ENCODE peak calls at places on chromosomes 11 and 22, in five cellular contexts. R is AG09309, M is heart right ventricle, S is fibroblast of mammary gland, J is A549. T is an unnamed sample.

GRCh38 chr22:26826431-26826935 is 169.1 kb downstream of the MIAT start:
- DNase-seq in J (no peak), S (no peak), M (no peak), R (no peak), T (no peak)

GRCh38 chr11:24453129-24453723 is 43.6 kb upstream of the LUZP2 start:
- DNase-seq in M (no peak), S (no peak), R (no peak), J (no peak), T (no peak)

GRCh38 chr11:128737704-128738103 is 43.8 kb downstream of the FLI1 start:
- DNase-seq in S (no peak), M (no peak), J (no peak), R (no peak), T (no peak)

GRCh38 chr22:17097062-17097461 is 12.3 kb downstream of the IL17RA start:
- DNase-seq in M (no peak), J (no peak), R (no peak), S (no peak), T (no peak)

GRCh38 chr11:126419801-126420729 is 64.6 kb downstream of the ST3GAL4 start:
- DNase-seq in J (no peak), R (no peak), M (no peak), S (peak; percentile 38), T (no peak)

GRCh38 chr11:14454861-14455632 is 44.6 kb downstream of the COPB1 start:
- DNase-seq in J (no peak), M (no peak), R (no peak), S (peak; percentile 51), T (no peak)

GRCh38 chr11:130600139-130600538 is 151.7 kb downstream of the ADAMTS15 start:
- DNase-seq in M (no peak), J (no peak), S (no peak), R (no peak), T (no peak)

GRCh38 chr11:31870609-31871309 is 59.6 kb upstream of the PAX6 start:
- DNase-seq in S (peak; percentile 36), J (peak; percentile 47), R (no peak), M (peak; percentile 13), T (peak; percentile 67)

GRCh38 chr11:93652161-93652597 is 9.3 kb upstream of the CEP295 start:
- DNase-seq in R (no peak), J (no peak), M (no peak), S (peak; percentile 53), T (peak; percentile 52)

DNA sequence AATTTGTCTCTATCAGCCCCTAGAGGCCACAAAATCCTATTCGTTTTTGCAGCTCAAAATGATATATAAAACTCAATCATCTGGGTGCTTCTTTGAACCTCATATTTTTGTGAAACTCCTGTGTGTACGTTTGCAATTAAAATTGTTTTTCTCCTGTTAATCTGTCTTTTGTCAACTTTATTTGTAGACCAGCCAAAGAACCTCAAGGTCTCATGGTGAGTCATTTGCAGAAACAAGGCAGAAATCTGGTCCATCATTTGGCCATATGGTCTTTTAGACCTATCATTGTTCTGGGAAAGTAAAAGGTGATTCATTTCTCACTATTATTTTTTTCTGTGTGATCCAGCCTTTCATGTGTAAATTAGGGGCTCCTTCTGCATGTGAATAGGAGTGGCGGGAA is 399.2 kb upstream of the DDI1 start:
- DNase-seq in S (peak; percentile 88), M (no peak), R (no peak), J (no peak), T (no peak)
- TF ChIP-seq CTCF in S (peak; percentile 14), M (no peak), R (no peak), J (no peak), T (no peak)

GRCh38 chr22:36873614-36874308 is 13.0 kb downstream of the NCF4 start:
- DNase-seq in J (peak; percentile 67), M (no peak), R (peak; percentile 82), S (peak; percentile 62), T (peak; percentile 59)

GRCh38 chr22:36872084-36872483 is 11.3 kb downstream of the NCF4 start:
- DNase-seq in R (no peak), S (no peak), J (no peak), M (no peak), T (no peak)

GRCh38 chr22:36872866-36873498 is 12.2 kb downstream of the NCF4 start:
- DNase-seq in S (no peak), M (no peak), J (no peak), R (no peak), T (no peak)

GRCh38 chr22:36870250-36870649 is 9.4 kb downstream of the NCF4 start:
- DNase-seq in R (no peak), M (no peak), J (peak; percentile 20), S (no peak), T (peak; percentile 69)

DNA sequence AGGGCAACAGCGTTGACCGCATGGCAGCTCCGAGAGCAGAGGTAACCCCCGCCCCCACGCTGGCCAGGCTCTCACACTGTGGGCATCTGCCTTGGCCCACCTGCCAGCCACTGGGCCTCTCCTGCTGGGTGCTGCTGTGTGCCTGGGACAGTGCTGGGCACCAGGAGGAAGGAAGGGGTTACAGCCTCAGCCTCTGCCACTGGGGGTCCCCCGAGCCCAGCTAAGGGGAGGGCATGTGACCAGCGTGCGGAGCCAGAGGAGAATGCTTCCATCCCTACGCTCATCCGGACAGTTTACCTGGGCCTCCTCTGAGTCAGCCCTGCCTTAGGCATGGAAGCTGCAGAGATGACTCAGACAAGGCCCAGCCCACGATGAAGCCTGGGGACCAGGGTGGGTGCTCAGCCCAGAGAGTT is 10.9 kb downstream of the NCF4 start:
- DNase-seq in M (no peak), J (no peak), S (no peak), R (no peak), T (no peak)
- TF ChIP-seq CTCF in M (no peak), J (no peak), S (no peak), R (no peak), T (no peak)

GRCh38 chr11:75582935-75583709 is 21.1 kb downstream of the SERPINH1 start:
- DNase-seq in M (peak; percentile 68), S (peak; percentile 48), R (no peak), J (peak; percentile 59), T (peak; percentile 57)
- TF ChIP-seq CTCF in M (peak; percentile 37), S (no peak), R (no peak), J (peak; percentile 11), T (no peak)

GRCh38 chr22:34416321-34416900 is 496.1 kb upstream of the LARGE1 start:
- DNase-seq in S (no peak), R (no peak), J (no peak), M (no peak), T (no peak)

GRCh38 chr22:34410111-34410510 is 489.8 kb upstream of the LARGE1 start:
- DNase-seq in M (no peak), J (no peak), R (no peak), S (no peak), T (no peak)

DNA sequence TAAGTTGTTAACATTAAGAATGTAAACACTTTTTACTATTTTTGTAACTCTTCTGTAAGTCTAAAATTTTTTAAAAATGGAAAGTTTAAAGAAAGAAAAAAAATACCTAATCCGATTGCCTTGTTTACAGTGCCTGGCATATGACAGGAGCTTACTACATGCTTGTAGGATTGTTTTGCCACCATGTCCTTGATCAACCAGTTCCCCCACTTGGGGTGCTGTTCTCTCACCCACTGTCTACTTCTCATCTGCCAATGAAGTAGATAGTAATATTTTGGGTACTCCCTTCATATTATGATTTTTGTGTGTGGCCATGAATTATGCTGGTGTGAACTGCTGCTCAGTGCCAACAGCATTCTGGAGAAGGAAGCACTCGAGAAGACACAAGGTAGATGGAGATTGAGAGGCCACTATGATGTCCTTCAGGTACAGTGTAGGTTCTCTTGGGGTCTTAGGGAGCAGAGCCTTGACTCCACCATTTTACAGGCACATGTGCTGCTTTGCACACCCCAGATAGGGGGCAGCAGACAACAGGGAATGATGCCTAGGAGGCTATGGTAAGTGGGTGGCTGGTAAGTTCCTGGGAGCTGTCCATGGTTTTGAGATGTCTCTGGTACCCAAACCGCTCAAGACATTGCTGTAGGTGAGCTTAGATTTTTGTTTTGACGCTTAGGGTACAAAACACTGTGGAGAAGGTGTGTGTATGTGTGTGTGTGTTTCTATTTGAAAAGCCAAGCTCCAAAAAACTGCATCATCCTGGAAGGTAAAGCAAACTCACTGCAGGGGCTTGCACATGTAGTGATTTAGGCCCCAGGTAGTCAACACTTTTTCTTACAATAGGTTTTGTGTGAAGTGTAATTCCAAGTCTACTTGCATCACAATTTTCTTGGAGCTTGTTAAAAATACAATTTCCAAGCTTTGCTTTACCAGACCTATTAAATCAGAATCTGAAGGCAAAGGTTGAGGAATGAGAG is 494.5 kb upstream of the LARGE1 start:
- DNase-seq in R (no peak), M (no peak), J (peak; percentile 1), S (peak; percentile 8), T (no peak)
- TF ChIP-seq CTCF in R (no peak), M (no peak), J (no peak), S (peak; percentile 10), T (no peak)

GRCh38 chr22:36325163-36326031 is 62.4 kb downstream of the MYH9 start:
- DNase-seq in J (no peak), R (peak; percentile 93), S (peak; percentile 95), M (no peak), T (no peak)

GRCh38 chr22:36328635-36329216 is 59.0 kb downstream of the MYH9 start:
- DNase-seq in S (peak; percentile 93), R (peak; percentile 63), J (peak; percentile 14), M (no peak), T (no peak)

GRCh38 chr22:36324414-36324813 is 63.4 kb downstream of the MYH9 start:
- DNase-seq in R (no peak), M (no peak), J (no peak), S (no peak), T (no peak)

GRCh38 chr22:36327922-36328551 is 59.7 kb downstream of the MYH9 start:
- DNase-seq in M (no peak), S (peak; percentile 52), J (no peak), R (no peak), T (no peak)

DNA sequence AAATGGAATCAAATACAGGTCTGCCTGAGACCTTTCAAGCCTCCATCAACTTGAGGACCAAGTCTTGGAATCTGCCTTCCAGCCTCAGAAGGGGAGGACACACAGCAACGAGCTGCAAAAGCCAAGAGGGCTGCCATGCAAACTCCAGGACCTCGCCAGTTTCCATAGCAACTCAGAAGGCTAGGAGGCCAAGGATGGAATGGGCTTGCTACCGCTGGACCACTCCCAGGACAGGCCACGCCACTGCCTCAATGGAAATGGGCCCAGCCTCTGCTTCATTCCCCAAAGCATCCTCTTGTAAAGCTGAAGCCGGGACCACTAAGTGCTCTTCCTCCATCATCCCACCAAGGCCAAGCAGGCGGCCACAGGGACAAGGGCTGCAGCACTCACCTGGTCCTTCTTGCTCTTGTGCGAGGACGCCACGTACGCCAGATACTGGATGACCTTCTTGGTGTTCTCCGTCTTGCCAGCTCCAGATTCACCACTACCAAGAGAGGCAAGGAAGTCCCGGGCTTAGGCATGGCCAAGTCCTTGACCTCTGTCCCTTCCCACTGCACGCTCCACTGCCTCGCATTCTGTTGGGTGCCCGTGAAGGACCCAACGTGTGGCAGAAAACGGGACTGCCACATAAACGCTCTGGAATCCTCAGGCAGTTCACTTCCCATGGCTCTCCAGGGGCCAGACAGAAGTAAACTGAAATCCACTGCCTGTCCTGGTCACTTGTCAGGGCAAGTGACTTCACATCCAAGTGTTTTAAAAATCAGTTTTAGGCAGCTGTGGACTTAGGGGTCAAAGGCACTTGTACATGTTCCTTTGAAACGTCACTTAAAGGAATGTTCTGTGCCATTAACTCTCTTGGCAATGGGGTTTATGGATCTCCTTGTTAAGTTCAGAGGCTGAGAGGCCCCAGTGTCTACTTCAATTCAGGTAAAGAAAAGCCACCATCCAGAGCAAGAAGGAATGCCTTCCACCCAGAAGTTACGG is 61.3 kb downstream of the MYH9 start:
- DNase-seq in S (no peak), M (no peak), R (no peak), J (no peak), T (no peak)
- TF ChIP-seq CTCF in S (no peak), M (no peak), R (no peak), J (no peak), T (no peak)

T was measured in Calu3.